ENCODE peak calls at places on chromosomes 12 and 14, in ten cellular contexts. T is body of pancreas, A is A549, E is choroid plexus epithelial cell, N is sigmoid colon, X is colonic mucosa, U is HCT116, P is psoas muscle, S is IMR-90, Y is RWPE2. K is an unnamed sample.

GRCh38 chr14:75257241-75257640 is 21.4 kb upstream of the FOS start:
- DNase-seq in T (no peak), A (no peak), E (no peak), N (no peak), X (no peak), U (no peak), P (no peak), S (peak), Y (no peak), K (peak)

GRCh38 chr12:52175411-52176350 is 16.1 kb downstream of the KRT80 start:
- DNase-seq in T (no peak), A (no peak), E (peak), N (no peak), X (no peak), U (no peak), P (no peak), S (no peak), Y (peak), K (no peak)

GRCh38 chr12:85466906-85467305 is 186.9 kb downstream of the ALX1 start:
- DNase-seq in T (no peak), A (no peak), E (peak), N (no peak), X (no peak), U (no peak), P (no peak), S (peak), Y (no peak), K (peak)

GRCh38 chr12:122830517-122831214 is 4.6 kb upstream of the HIP1R start:
- DNase-seq in T (no peak), A (peak), E (peak), N (peak), X (peak), U (peak), P (no peak), S (peak), Y (peak), K (peak)

GRCh38 chr12:94704452-94704871 is 54.1 kb upstream of the TMCC3 start:
- DNase-seq in T (peak), A (peak), E (peak), N (no peak), X (no peak), U (no peak), P (no peak), S (peak), Y (no peak), K (peak)

GRCh38 chr14:68703093-68703492 is 89.8 kb downstream of the ZFP36L1 start:
- DNase-seq in T (no peak), A (peak), E (peak), N (peak), X (no peak), U (no peak), P (no peak), S (peak), Y (peak), K (peak)

GRCh38 chr14:104158827-104159798 is 20.7 kb downstream of the KIF26A start:
- DNase-seq in T (peak), A (no peak), E (no peak), N (no peak), X (no peak), U (no peak), P (no peak), S (no peak), Y (no peak), K (no peak)

GRCh38 chr12:117356048-117356447 is 5.4 kb downstream of the NOS1 start:
- DNase-seq in T (no peak), A (peak), E (no peak), N (no peak), X (no peak), U (no peak), P (no peak), S (no peak), Y (no peak), K (no peak)

GRCh38 chr12:29073631-29074239 is 75.3 kb upstream of the FAR2 start:
- DNase-seq in T (no peak), A (peak), E (peak), N (no peak), X (peak), U (peak), P (no peak), S (peak), Y (no peak), K (peak)

GRCh38 chr12:122895757-122896636 is at the start of gene VPS37B:
- DNase-seq in T (peak), A (peak), E (peak), N (peak), X (peak), U (peak), P (peak), S (peak), Y (no peak), K (peak)

GRCh38 chr14:96095581-96096476 is 56.7 kb downstream of the C14orf132 start:
- DNase-seq in T (peak), A (peak), E (peak), N (no peak), X (peak), U (no peak), P (no peak), S (peak), Y (peak), K (peak)

GRCh38 chr14:77039285-77040058 is 11.0 kb upstream of the IRF2BPL start:
- DNase-seq in T (no peak), A (no peak), E (peak), N (no peak), X (no peak), U (no peak), P (no peak), S (peak), Y (no peak), K (no peak)

GRCh38 chr12:754238-754816 is 1.9 kb downstream of the WNK1 start:
- DNase-seq in T (peak), A (peak), E (peak), N (no peak), X (no peak), U (no peak), P (no peak), S (no peak), Y (no peak), K (peak)

GRCh38 chr12:22477894-22478287 is 66.5 kb downstream of the C2CD5 start:
- DNase-seq in T (no peak), A (no peak), E (peak), N (no peak), X (no peak), U (no peak), P (no peak), S (no peak), Y (no peak), K (no peak)

GRCh38 chr12:34166427-34167060 is 144.2 kb downstream of the ALG10 start:
- DNase-seq in T (no peak), A (no peak), E (no peak), N (no peak), X (no peak), U (no peak), P (no peak), S (no peak), Y (no peak), K (no peak)

GRCh38 chr12:50685641-50686040 is 78.3 kb upstream of the ATF1 start:
- DNase-seq in T (no peak), A (no peak), E (no peak), N (no peak), X (no peak), U (no peak), P (no peak), S (no peak), Y (no peak), K (no peak)

GRCh38 chr14:96511667-96512066 is 9.5 kb downstream of the PAPOLA start:
- DNase-seq in T (no peak), A (no peak), E (no peak), N (no peak), X (no peak), U (no peak), P (no peak), S (no peak), Y (no peak), K (no peak)

GRCh38 chr12:13146539-13146938 is 43.1 kb upstream of the GSG1 start:
- DNase-seq in T (no peak), A (no peak), E (no peak), N (peak), X (no peak), U (no peak), P (no peak), S (no peak), Y (no peak), K (peak)

GRCh38 chr12:57864811-57865751 is 18.6 kb upstream of the CTDSP2 start:
- DNase-seq in T (peak), A (peak), E (peak), N (peak), X (peak), U (peak), P (peak), S (peak), Y (peak), K (peak)

GRCh38 chr12:20314325-20314724 is 54.0 kb upstream of the PDE3A start:
- DNase-seq in T (no peak), A (no peak), E (peak), N (no peak), X (no peak), U (no peak), P (no peak), S (peak), Y (no peak), K (peak)

GRCh38 chr12:87820524-87821194 is 208.5 kb downstream of the C12orf50 start:
- DNase-seq in T (no peak), A (peak), E (peak), N (no peak), X (no peak), U (peak), P (no peak), S (peak), Y (no peak), K (peak)

GRCh38 chr12:94545937-94546771 is 86.5 kb upstream of the CEP83 start:
- DNase-seq in T (peak), A (peak), E (peak), N (no peak), X (peak), U (peak), P (no peak), S (peak), Y (no peak), K (peak)

GRCh38 chr14:60242420-60242819 is 6.6 kb upstream of the PPM1A start:
- DNase-seq in T (no peak), A (no peak), E (no peak), N (no peak), X (no peak), U (no peak), P (no peak), S (no peak), Y (no peak), K (no peak)

GRCh38 chr14:61569783-61570182 is 125.5 kb upstream of the HIF1A start:
- DNase-seq in T (no peak), A (no peak), E (peak), N (peak), X (no peak), U (no peak), P (peak), S (peak), Y (peak), K (peak)

GRCh38 chr14:59221558-59221957 is 33.1 kb downstream of the DAAM1 start:
- DNase-seq in T (no peak), A (no peak), E (no peak), N (no peak), X (no peak), U (no peak), P (no peak), S (peak), Y (no peak), K (peak)

GRCh38 chr14:70782361-70782760 is 27.0 kb downstream of the MAP3K9 start:
- DNase-seq in T (no peak), A (no peak), E (peak), N (no peak), X (no peak), U (no peak), P (no peak), S (peak), Y (peak), K (peak)

GRCh38 chr12:46442723-46443122 is 70.2 kb upstream of the SLC38A2 start:
- DNase-seq in T (no peak), A (no peak), E (no peak), N (no peak), X (no peak), U (peak), P (no peak), S (peak), Y (no peak), K (peak)

GRCh38 chr14:89129570-89129969 is 287.5 kb downstream of the FOXN3 start:
- DNase-seq in T (no peak), A (no peak), E (peak), N (no peak), X (no peak), U (no peak), P (no peak), S (no peak), Y (no peak), K (no peak)

GRCh38 chr12:79661629-79662028 is 29.1 kb downstream of the PAWR start:
- DNase-seq in T (no peak), A (no peak), E (peak), N (no peak), X (no peak), U (no peak), P (no peak), S (peak), Y (no peak), K (peak)

GRCh38 chr14:69043007-69043444 is 63.9 kb upstream of the ACTN1 start:
- DNase-seq in T (peak), A (no peak), E (no peak), N (no peak), X (no peak), U (no peak), P (peak), S (no peak), Y (no peak), K (no peak)

GRCh38 chr12:92702754-92703679 is at the start of gene PLEKHG7:
- DNase-seq in T (peak), A (peak), E (no peak), N (no peak), X (peak), U (no peak), P (no peak), S (no peak), Y (no peak), K (no peak)
- TF ChIP-seq CTCF in T (no peak), A (no peak), E (no peak), N (no peak), X (no peak), U (no peak), P (no peak), S (no peak), Y (no peak), K (no peak)

DNA sequence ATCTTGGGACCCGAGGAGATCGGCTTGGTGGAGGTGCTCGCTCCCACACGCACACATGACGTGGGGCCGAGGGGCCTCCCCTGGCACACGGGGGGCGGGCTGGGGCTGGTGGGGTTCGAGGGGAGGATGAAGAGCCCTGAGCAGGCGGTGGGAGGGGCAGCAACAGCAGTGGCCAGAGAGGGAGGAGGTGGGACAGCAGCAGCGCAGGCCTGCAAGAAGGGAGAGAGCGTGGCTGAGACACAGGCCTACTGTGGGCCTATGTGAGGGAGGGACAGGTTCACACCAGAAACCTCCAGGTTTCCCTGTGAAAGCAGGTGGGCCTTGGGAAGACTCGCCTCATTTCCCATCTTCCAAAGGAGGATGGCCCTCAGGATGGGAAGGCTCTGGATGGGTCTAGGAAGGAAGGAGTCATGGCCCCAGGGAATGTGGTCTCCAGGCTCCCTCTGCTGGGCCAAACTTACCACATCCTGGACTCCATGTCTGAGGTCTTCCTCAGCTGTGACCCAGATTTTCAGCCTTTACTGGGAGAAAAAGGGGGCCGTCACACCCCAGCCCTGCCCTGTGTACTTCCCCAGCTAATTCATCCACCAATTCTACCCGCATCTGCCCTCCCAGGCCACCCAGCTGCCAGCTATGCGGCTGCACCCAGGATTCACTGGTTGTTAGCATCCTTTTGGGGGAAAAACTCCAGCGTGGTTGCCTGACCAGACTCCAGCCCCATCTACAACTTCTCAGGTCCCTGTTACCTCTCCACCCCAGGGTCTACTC is 2.8 kb downstream of the PIANP start:
- DNase-seq in T (peak), A (peak), E (peak), N (peak), X (peak), U (peak), P (no peak), S (peak), Y (no peak), K (peak)
- H3K4me3 ChIP-seq in T (no peak), A (no peak), E (no peak), N (no peak), X (no peak), U (no peak), P (no peak), S (no peak), Y (no peak), K (no peak)

GRCh38 chr12:124720019-124720686 is 143.5 kb downstream of the SCARB1 start:
- DNase-seq in T (no peak), A (peak), E (peak), N (no peak), X (no peak), U (no peak), P (no peak), S (peak), Y (no peak), K (peak)
- TF ChIP-seq CTCF in T (no peak), A (peak), E (peak), N (peak), X (no peak), U (peak), P (peak), S (peak), Y (peak), K (peak)

GRCh38 chr12:32400114-32400672 is 835 bp downstream of the FGD4 start:
- DNase-seq in T (no peak), A (peak), E (peak), N (no peak), X (peak), U (peak), P (no peak), S (no peak), Y (no peak), K (no peak)

GRCh38 chr12:32397703-32398102 is 1.7 kb upstream of the FGD4 start:
- DNase-seq in T (no peak), A (no peak), E (no peak), N (no peak), X (no peak), U (no peak), P (no peak), S (no peak), Y (no peak), K (no peak)

GRCh38 chr12:32400866-32401265 is 1.5 kb downstream of the FGD4 start:
- DNase-seq in T (no peak), A (no peak), E (no peak), N (no peak), X (no peak), U (no peak), P (no peak), S (no peak), Y (no peak), K (no peak)

GRCh38 chr12:32399373-32400113 is at the start of gene FGD4:
- DNase-seq in T (peak), A (peak), E (peak), N (peak), X (peak), U (peak), P (peak), S (peak), Y (peak), K (peak)

DNA sequence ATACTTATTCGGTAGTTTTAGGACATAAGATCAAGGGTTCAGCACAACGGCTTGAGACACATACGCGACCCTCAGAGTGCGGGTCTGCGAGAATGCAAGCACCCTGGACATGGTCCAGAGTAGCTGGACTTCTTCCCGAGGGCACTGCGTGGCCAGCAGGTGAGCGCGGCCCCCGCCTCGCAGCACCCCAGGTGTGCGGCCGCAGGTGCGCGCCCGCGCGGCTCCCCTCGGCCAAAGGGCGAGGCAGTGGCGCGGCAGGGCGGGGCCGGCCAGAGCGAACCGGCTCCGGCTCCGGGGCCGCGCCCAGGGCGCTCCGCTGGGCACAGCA is 349 bp upstream of the FGD4 start:
- DNase-seq in T (no peak), A (no peak), E (no peak), N (no peak), X (no peak), U (no peak), P (no peak), S (no peak), Y (no peak), K (no peak)
- H3K4me3 ChIP-seq in T (no peak), A (peak), E (peak), N (peak), X (peak), U (peak), P (peak), S (peak), Y (peak), K (peak)

DNA sequence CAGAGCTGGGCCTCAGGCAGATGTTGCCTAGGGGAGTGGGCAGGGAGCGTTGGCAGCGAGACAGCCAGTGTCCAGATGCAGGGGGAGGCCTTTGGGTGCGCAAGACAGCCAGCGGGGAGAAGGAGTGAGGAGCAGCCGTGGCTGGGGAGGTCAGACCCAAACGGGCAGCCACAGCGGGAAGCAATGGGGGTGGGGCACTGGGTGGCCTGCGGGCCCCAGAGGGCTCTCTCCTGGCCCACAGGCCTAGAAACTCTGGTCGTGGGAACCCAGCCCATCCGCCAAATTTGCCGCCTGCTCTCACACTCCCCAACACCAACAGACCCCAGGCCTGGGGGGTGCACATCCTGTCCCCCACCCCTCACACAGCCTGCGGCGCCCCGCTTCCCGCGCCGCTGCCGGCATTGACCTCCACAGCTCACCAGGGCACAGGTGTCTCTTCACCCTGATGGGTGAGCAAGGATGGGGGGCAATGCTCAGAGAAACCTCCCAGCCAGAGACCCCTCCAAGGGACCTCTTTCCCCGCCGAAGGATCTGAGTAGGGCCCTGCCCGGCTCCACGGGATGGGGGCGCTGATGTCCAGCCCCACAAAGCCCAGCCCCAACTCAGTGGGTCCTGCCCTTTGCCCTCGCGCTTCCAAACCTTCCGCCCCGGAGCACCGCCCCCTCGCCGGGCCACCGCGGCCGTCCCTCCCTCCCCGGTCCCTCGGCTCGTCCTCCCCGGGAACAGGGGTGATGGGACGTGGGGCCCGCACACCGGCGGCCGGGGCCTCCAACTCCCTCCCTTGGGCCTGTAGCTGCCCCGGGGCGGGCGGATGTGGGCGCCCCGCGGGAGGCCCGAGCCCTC is 781 bp downstream of the HDAC7 start:
- DNase-seq in T (peak), A (peak), E (no peak), N (peak), X (peak), U (no peak), P (peak), S (no peak), Y (no peak), K (no peak)
- TF ChIP-seq CTCF in T (no peak), A (peak), E (peak), N (peak), X (no peak), U (peak), P (peak), S (peak), Y (peak), K (peak)

GRCh38 chr14:21263284-21264024 is 5.8 kb downstream of the HNRNPC start:
- DNase-seq in T (no peak), A (no peak), E (no peak), N (no peak), X (no peak), U (no peak), P (no peak), S (peak), Y (no peak), K (peak)
- H3K4me3 ChIP-seq in T (no peak), A (peak), E (peak), N (no peak), X (no peak), U (no peak), P (peak), S (no peak), Y (no peak), K (peak)

GRCh38 chr14:35818346-35819115 is 7.6 kb upstream of the BRMS1L start:
- DNase-seq in T (peak), A (peak), E (peak), N (no peak), X (no peak), U (no peak), P (no peak), S (peak), Y (no peak), K (peak)
- TF ChIP-seq CTCF in T (no peak), A (peak), E (peak), N (peak), X (peak), U (peak), P (peak), S (peak), Y (peak), K (peak)

DNA sequence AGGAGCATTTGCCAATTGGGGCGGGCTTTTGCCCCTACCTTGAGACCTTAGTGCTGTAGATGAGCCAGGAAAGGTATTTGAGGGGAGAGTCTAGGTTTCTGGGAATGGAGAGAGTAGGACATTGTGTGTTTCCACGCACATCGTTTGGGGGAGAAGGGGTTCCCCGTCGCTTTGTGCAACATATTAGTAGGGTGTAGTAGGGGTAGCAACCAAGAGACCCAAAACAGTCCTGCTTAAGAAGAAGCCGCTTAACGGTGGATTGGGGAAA is 696 bp upstream of the PTGES3 start:
- DNase-seq in T (no peak), A (no peak), E (no peak), N (no peak), X (no peak), U (no peak), P (no peak), S (no peak), Y (no peak), K (no peak)
- H3K4me3 ChIP-seq in T (peak), A (peak), E (peak), N (peak), X (peak), U (peak), P (peak), S (peak), Y (peak), K (peak)